ENCODE peak calls at places on chromosomes 5 and 9, in ten cellular contexts. Q is NCI-H460; Y is IMR-90; G is cardiac fibroblast; E is effector CD8-positive, alpha-beta T cell; T is NCI-H446 treated with DMSO at 0.1 percent for 48 hours; O is PC-3; A is BE2C; P is effector CD4-positive, alpha-beta T cell; M is stimulated activated naive B cell treated with anti-CD40 and anti-IgM and Interleukin-4, amounts not matched to agents 10 μg/mL and 1 μg/mL and 100 μg/mL, for 72 hours. W is an unnamed sample.

GRCh38 chr9:86921141-86921868 is 26.0 kb downstream of the GAS1 start:
- DNase-seq in Q (no peak), P (no peak), M (no peak), A (no peak), G (no peak), Y (no peak), T (no peak), E (no peak), O (no peak), W (no peak)

GRCh38 chr5:157468293-157468965 is 8.4 kb downstream of the NIPAL4 start:
- DNase-seq in T (no peak), G (no peak), M (no peak), Q (no peak), E (no peak), A (no peak), Y (no peak), P (no peak), O (no peak), W (no peak)

GRCh38 chr9:134058716-134059115 is 9.1 kb downstream of the BRD3 start:
- DNase-seq in A (peak), Q (no peak), P (no peak), M (no peak), Y (peak), G (peak), E (no peak), T (no peak), O (peak), W (no peak)

GRCh38 chr9:121910491-121911040 is 182.5 kb downstream of the TTLL11 start:
- DNase-seq in Y (no peak), E (no peak), T (no peak), Q (no peak), O (no peak), M (no peak), A (no peak), P (no peak), G (no peak), W (no peak)

GRCh38 chr9:89764217-89764616 is 159.4 kb downstream of the GADD45G start:
- DNase-seq in P (no peak), Q (no peak), E (no peak), Y (no peak), O (no peak), T (no peak), A (no peak), M (no peak), G (no peak), W (no peak)

GRCh38 chr9:70534058-70534457 is 119.6 kb upstream of the KLF9 start:
- DNase-seq in T (no peak), Q (no peak), M (no peak), P (no peak), G (peak), A (no peak), O (no peak), Y (peak), E (no peak), W (no peak)

GRCh38 chr5:175214152-175214551 is 229.8 kb downstream of the DRD1 start:
- DNase-seq in P (no peak), M (no peak), O (peak), Y (peak), E (no peak), T (no peak), Q (no peak), A (no peak), G (peak), W (peak)

GRCh38 chr9:110183208-110184145 is 24.5 kb downstream of the C9orf152 start:
- DNase-seq in E (no peak), Q (peak), T (peak), P (peak), G (peak), A (peak), Y (peak), M (peak), O (peak), W (peak)

GRCh38 chr9:81083062-81083461 is 606.3 kb downstream of the TLE1 start:
- DNase-seq in Q (no peak), G (peak), Y (peak), O (peak), E (no peak), T (no peak), A (no peak), P (no peak), M (no peak), W (no peak)

GRCh38 chr5:11182441-11183080 is 421.5 kb upstream of the DAP start:
- DNase-seq in O (peak), P (no peak), A (no peak), E (no peak), G (peak), Y (peak), Q (no peak), T (peak), M (no peak), W (no peak)

GRCh38 chr5:90551376-90551775 is 7.2 kb upstream of the ADGRV1 start:
- DNase-seq in P (no peak), A (no peak), Y (no peak), E (no peak), O (no peak), T (no peak), G (no peak), M (no peak), Q (no peak), W (no peak)

GRCh38 chr5:73630760-73631159 is 4.8 kb downstream of the ARHGEF28 start:
- DNase-seq in E (no peak), G (no peak), Y (no peak), M (no peak), Q (no peak), A (no peak), P (no peak), T (no peak), O (no peak), W (no peak)

GRCh38 chr5:36366883-36367282 is 65.2 kb upstream of the RANBP3L start:
- DNase-seq in E (no peak), O (peak), G (peak), P (no peak), M (no peak), T (no peak), Q (no peak), Y (no peak), A (no peak), W (no peak)

GRCh38 chr9:109253637-109254284 is 67.1 kb downstream of the EPB41L4B start:
- DNase-seq in T (no peak), O (peak), Y (peak), M (no peak), P (no peak), A (no peak), E (no peak), Q (no peak), G (peak), W (no peak)

GRCh38 chr5:65184780-65185179 is 296.9 kb downstream of the ADAMTS6 start:
- DNase-seq in A (no peak), O (no peak), Q (no peak), G (no peak), E (no peak), Y (no peak), P (no peak), M (no peak), T (no peak), W (no peak)

GRCh38 chr9:22255337-22255736 is 191.3 kb upstream of the DMRTA1 start:
- DNase-seq in G (no peak), M (no peak), P (no peak), A (no peak), E (no peak), T (no peak), O (no peak), Q (no peak), Y (no peak), W (no peak)

GRCh38 chr5:157865844-157866243 is 6.9 kb upstream of the CLINT1 start:
- DNase-seq in Q (peak), G (peak), O (peak), Y (peak), P (no peak), E (no peak), A (no peak), M (no peak), T (no peak), W (no peak)

GRCh38 chr9:123225995-123226394 is 42.4 kb downstream of the STRBP start:
- DNase-seq in M (no peak), G (peak), A (no peak), P (no peak), Y (peak), E (no peak), T (no peak), Q (no peak), O (peak), W (no peak)

GRCh38 chr9:125375820-125376219 is 114.2 kb downstream of the GAPVD1 start:
- DNase-seq in G (no peak), Q (no peak), M (no peak), T (no peak), A (no peak), O (no peak), P (no peak), Y (no peak), E (no peak), W (no peak)

GRCh38 chr9:12191630-12192029 is 501.6 kb upstream of the TYRP1 start:
- DNase-seq in Y (no peak), T (no peak), G (no peak), Q (no peak), P (no peak), E (no peak), O (no peak), M (no peak), A (no peak), W (no peak)

GRCh38 chr9:113011911-113012381 is at the start of gene ZNF883:
- DNase-seq in Q (no peak), Y (peak), T (no peak), P (peak), O (no peak), A (peak), G (peak), E (no peak), M (peak), W (peak)

GRCh38 chr5:105868038-105868775 is 1802.5 kb downstream of the EFNA5 start:
- DNase-seq in E (no peak), Y (no peak), T (no peak), M (no peak), Q (no peak), P (no peak), O (no peak), A (no peak), G (peak), W (no peak)

GRCh38 chr5:94481059-94481458 is 137.3 kb downstream of the KIAA0825 start:
- DNase-seq in T (no peak), Q (no peak), M (no peak), G (no peak), Y (no peak), A (no peak), O (no peak), P (no peak), E (no peak), W (no peak)

GRCh38 chr9:73667749-73668148 is 516.1 kb downstream of the ANXA1 start:
- DNase-seq in E (no peak), P (no peak), A (no peak), G (no peak), M (no peak), Y (no peak), Q (no peak), T (no peak), O (peak), W (no peak)

GRCh38 chr5:82165740-82166530 is 112.2 kb downstream of the RPS23 start:
- DNase-seq in O (peak), P (peak), A (peak), Q (peak), Y (peak), T (peak), M (peak), G (peak), E (peak), W (peak)

GRCh38 chr5:171624396-171624795 is 161.2 kb upstream of the SMIM23 start:
- DNase-seq in Q (no peak), Y (no peak), G (no peak), T (no peak), M (no peak), P (no peak), E (no peak), A (no peak), O (no peak), W (no peak)

GRCh38 chr9:37026085-37026935 is 7.8 kb downstream of the PAX5 start:
- DNase-seq in G (no peak), M (no peak), A (peak), Q (no peak), P (no peak), E (no peak), T (no peak), O (no peak), Y (no peak), W (peak)

GRCh38 chr5:170541146-170541769 is 37.4 kb downstream of the KCNIP1 start:
- DNase-seq in A (no peak), Y (no peak), G (no peak), P (no peak), M (no peak), Q (no peak), O (no peak), T (no peak), E (no peak), W (no peak)

GRCh38 chr5:79285833-79286232 is 49.9 kb downstream of the JMY start:
- DNase-seq in T (no peak), Q (no peak), O (no peak), M (no peak), Y (no peak), E (no peak), G (no peak), P (no peak), A (no peak), W (no peak)